ENCODE peak calls at places on chromosomes 13 and 19, in nine cellular contexts. X is testis, B is trophoblast cell, O is MM.1S, Y is kidney, V is left ventricle myocardium inferior, Z is tibial artery, Q is cardiac muscle cell, U is body of pancreas. M is an unnamed sample.
A peak's percentile ranks its signal among the peaks of the same experiment; 100 is the strongest.

GRCh38 chr13:109704771-109705628 is 81.4 kb downstream of the IRS2 start:
- DNase-seq in X (peak; percentile 38), B (no peak), O (no peak), Y (no peak), V (peak; percentile 47), Z (peak; percentile 79), Q (no peak), U (peak; percentile 64), M (peak; percentile 86)

GRCh38 chr19:34588249-34588648 is 88.7 kb downstream of the SCGB2B2 start:
- DNase-seq in X (no peak), B (no peak), O (no peak), Y (no peak), V (no peak), Z (no peak), Q (no peak), U (no peak), M (no peak)

GRCh38 chr13:36029171-36029570 is 102.0 kb downstream of the DCLK1 start:
- DNase-seq in X (no peak), B (no peak), O (no peak), Y (no peak), V (no peak), Z (no peak), Q (no peak), U (no peak), M (no peak)

GRCh38 chr13:91375119-91375729 is 23.2 kb upstream of the GPC5 start:
- DNase-seq in X (no peak), B (no peak), O (peak; percentile 43), Y (no peak), V (no peak), Z (no peak), Q (no peak), U (no peak), M (no peak)

GRCh38 chr19:44653977-44654784 is 10.5 kb downstream of the PVR start:
- DNase-seq in X (peak; percentile 80), B (peak; percentile 54), O (peak; percentile 97), Y (peak; percentile 89), V (peak; percentile 68), Z (peak; percentile 80), Q (peak; percentile 53), U (peak; percentile 82), M (peak; percentile 92)

GRCh38 chr13:99464441-99464949 is 36.8 kb upstream of the TM9SF2 start:
- DNase-seq in X (no peak), B (no peak), O (no peak), Y (no peak), V (no peak), Z (no peak), Q (no peak), U (no peak), M (no peak)

GRCh38 chr13:50071399-50071798 is 56.2 kb downstream of the KCNRG start:
- DNase-seq in X (no peak), B (no peak), O (no peak), Y (no peak), V (no peak), Z (no peak), Q (no peak), U (no peak), M (no peak)

GRCh38 chr13:29702912-29703351 is 107.4 kb upstream of the SLC7A1 start:
- DNase-seq in X (no peak), B (peak; percentile 51), O (no peak), Y (peak; percentile 80), V (peak; percentile 28), Z (peak; percentile 73), Q (no peak), U (peak; percentile 18), M (no peak)

GRCh38 chr19:28397311-28397710 is 815.6 kb downstream of the UQCRFS1 start:
- DNase-seq in X (no peak), B (no peak), O (no peak), Y (no peak), V (no peak), Z (no peak), Q (no peak), U (no peak), M (no peak)

GRCh38 chr19:310141-310651 is 19.0 kb upstream of the PLPP2 start:
- DNase-seq in X (no peak), B (peak; percentile 62), O (no peak), Y (peak; percentile 60), V (no peak), Z (no peak), Q (peak; percentile 62), U (peak; percentile 23), M (no peak)

GRCh38 chr19:10961073-10961762 is 388 bp downstream of the SMARCA4 start:
- DNase-seq in X (peak; percentile 53), B (no peak), O (peak; percentile 32), Y (peak; percentile 82), V (peak; percentile 73), Z (no peak), Q (peak; percentile 60), U (peak; percentile 31), M (no peak)

GRCh38 chr19:35345671-35346111 is 2.0 kb upstream of the FFAR1 start:
- DNase-seq in X (peak; percentile 4), B (no peak), O (no peak), Y (no peak), V (no peak), Z (peak; percentile 31), Q (no peak), U (no peak), M (no peak)

GRCh38 chr13:75825161-75825560 is 189.0 kb downstream of the LMO7 start:
- DNase-seq in X (no peak), B (no peak), O (no peak), Y (no peak), V (no peak), Z (no peak), Q (no peak), U (no peak), M (no peak)

GRCh38 chr13:46647514-46648065 is 94.6 kb downstream of the LRCH1 start:
- DNase-seq in X (no peak), B (no peak), O (no peak), Y (no peak), V (no peak), Z (no peak), Q (no peak), U (no peak), M (no peak)

DNA sequence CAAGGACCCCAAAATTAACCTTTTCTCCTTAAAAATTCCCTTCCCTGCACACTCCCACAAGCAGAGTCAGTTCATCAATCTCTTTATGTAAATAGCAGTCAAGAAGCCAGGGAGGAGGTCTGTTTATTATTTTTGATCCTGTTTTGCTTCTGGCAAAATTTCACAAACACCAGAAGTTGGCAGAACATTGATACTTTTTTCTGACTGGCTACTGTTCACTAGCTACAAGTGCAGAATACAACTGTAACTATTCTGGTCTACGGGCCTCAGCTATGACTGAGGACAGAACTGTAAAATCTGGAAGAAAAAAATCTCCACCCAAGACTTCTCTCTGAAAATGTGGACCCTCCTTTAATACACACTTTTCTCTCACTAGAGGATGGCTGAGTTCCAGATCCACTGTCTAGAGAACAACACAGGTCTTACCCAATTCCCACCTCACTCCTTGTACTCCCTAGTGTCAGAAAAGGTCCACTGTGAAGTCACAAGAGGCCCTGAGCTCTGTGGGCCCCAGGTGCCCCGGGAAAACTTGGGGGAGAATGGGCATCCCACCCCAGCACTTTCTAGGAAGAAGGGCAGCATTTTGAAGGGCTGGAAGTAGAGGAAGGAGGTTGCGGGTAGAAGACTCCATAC is 14.5 kb downstream of the STARD13 start:
- DNase-seq in X (no peak), B (no peak), O (no peak), Y (no peak), V (no peak), Z (no peak), Q (no peak), U (no peak), M (no peak)
- H3K4me1 ChIP-seq in X (peaks cover 26% of the 10 kb centered on the region), B (peaks cover 3% of the 10 kb centered on the region), O (no peaks in the 10 kb centered on the region), Y (peaks cover 34% of the 10 kb centered on the region), V (peaks cover 100% of the 10 kb centered on the region), Z (peaks cover 3% of the 10 kb centered on the region), Q (peaks cover 28% of the 10 kb centered on the region), U (peaks cover 91% of the 10 kb centered on the region), M (peaks cover 38% of the 10 kb centered on the region)

DNA sequence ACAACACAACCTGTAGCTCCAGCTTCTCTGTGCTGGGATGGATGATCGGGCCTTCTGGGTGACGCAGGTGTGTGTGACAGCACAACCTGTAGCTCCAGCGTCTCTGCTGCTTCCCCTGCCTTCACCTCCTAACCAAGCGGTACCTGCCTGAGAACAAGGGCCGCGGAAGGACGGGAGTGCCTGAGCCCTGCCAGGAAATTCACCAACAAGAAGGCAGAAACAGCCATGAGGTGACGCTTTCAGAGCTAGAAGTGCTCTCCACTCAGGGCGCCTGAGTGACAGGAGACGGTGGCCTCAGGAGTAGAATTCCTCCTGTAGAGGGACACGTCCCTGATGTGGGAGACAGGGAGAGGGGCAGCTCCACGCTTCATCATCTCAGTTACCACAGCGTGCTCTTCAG is 17.4 kb downstream of the ZNF331 start:
- DNase-seq in X (no peak), B (no peak), O (no peak), Y (no peak), V (no peak), Z (no peak), Q (no peak), U (no peak), M (no peak)
- H3K27ac ChIP-seq in X (peak overlapping the region; percentile 88), B (no peak overlapping the region), O (no peak overlapping the region), Y (peak overlapping the region; percentile 33), V (peak overlapping the region; percentile 85), Z (peak overlapping the region; percentile 89), Q (no peak overlapping the region), U (peak overlapping the region; percentile 59), M (peak overlapping the region; percentile 87)

DNA sequence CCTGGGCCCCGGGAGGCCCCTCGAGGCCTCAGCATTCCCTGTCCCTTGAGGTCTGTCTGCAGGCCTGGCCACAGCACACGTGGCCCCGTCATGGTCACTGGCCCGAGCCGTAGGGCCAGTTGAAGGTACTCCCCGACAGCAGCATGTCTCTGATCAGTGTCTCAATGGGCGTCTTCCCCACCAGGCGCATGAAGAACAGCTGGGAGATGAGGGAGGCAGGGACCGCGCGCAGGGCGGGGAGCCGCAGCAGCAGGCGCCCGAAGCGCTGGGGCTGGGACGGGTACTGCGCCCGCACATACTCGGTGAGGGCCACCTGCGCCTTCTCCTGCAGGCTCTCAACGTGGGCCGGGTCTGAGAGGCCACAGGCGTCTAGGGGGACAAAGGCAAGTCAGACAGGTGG is 6.2 kb downstream of the OCEL1 start:
- DNase-seq in X (no peak), B (no peak), O (no peak), Y (peak; percentile 65), V (no peak), Z (no peak), Q (no peak), U (no peak), M (no peak)
- H3K36me3 ChIP-seq in X (no peaks in the 10 kb centered on the region), B (peaks cover 63% of the 10 kb centered on the region), O (no peaks in the 10 kb centered on the region), Y (peaks cover 8% of the 10 kb centered on the region), V (peaks cover 21% of the 10 kb centered on the region), Z (peaks cover 28% of the 10 kb centered on the region), Q (peaks cover 13% of the 10 kb centered on the region), U (peaks cover 3% of the 10 kb centered on the region), M (peaks cover 48% of the 10 kb centered on the region)

GRCh38 chr19:3494559-3494958 is 5.9 kb downstream of the DOHH start:
- DNase-seq in X (no peak), B (no peak), O (no peak), Y (no peak), V (no peak), Z (no peak), Q (no peak), U (no peak), M (no peak)

GRCh38 chr19:3492919-3493318 is 7.6 kb downstream of the DOHH start:
- DNase-seq in X (no peak), B (no peak), O (no peak), Y (no peak), V (no peak), Z (no peak), Q (no peak), U (no peak), M (no peak)

GRCh38 chr19:3493651-3494050 is 6.8 kb downstream of the DOHH start:
- DNase-seq in X (no peak), B (no peak), O (no peak), Y (no peak), V (no peak), Z (no peak), Q (no peak), U (no peak), M (no peak)

GRCh38 chr19:3492131-3492839 is 8.2 kb downstream of the DOHH start:
- DNase-seq in X (no peak), B (no peak), O (no peak), Y (no peak), V (no peak), Z (no peak), Q (no peak), U (no peak), M (peak; percentile 74)

GRCh38 chr19:3494051-3494450 is 6.4 kb downstream of the DOHH start:
- DNase-seq in X (peak; percentile 81), B (no peak), O (no peak), Y (no peak), V (no peak), Z (no peak), Q (peak; percentile 18), U (no peak), M (no peak)
- H3K4me1 ChIP-seq in X (peaks cover 1% of the 10 kb centered on the region), B (no peaks in the 10 kb centered on the region), O (peaks cover 2% of the 10 kb centered on the region), Y (no peaks in the 10 kb centered on the region), V (peaks cover 6% of the 10 kb centered on the region), Z (no peaks in the 10 kb centered on the region), Q (no peaks in the 10 kb centered on the region), U (peaks cover 3% of the 10 kb centered on the region), M (peaks cover 2% of the 10 kb centered on the region)

M was measured in left lung.